ENCODE peak calls at places on chromosomes 3 and 15, in ten cellular contexts. Z is stomach, M is WERI-Rb-1, U is neural progenitor cell, T is esophagus squamous epithelium, A is PC-9, H is IMR-90, S is upper lobe of right lung, N is coronary artery, D is endodermal cell. B is an unnamed sample.

GRCh38 chr3:50671331-50671730 is 3.4 kb upstream of the DOCK3 start:
- DNase-seq in Z (no peak), M (no peak), U (no peak), T (no peak), A (peak), H (peak), S (no peak), N (no peak), D (peak), B (no peak)

GRCh38 chr3:160686955-160687535 is 10.1 kb downstream of the ARL14 start:
- DNase-seq in Z (no peak), M (no peak), U (no peak), T (no peak), A (no peak), H (peak), S (no peak), N (no peak), D (no peak), B (no peak)

GRCh38 chr3:181698263-181698944 is 13.3 kb upstream of the SOX2 start:
- DNase-seq in Z (no peak), M (no peak), U (no peak), T (no peak), A (no peak), H (no peak), S (no peak), N (no peak), D (peak), B (no peak)

GRCh38 chr3:182962162-182962561 is 18.2 kb downstream of the DCUN1D1 start:
- DNase-seq in Z (peak), M (no peak), U (no peak), T (no peak), A (no peak), H (no peak), S (no peak), N (no peak), D (no peak), B (no peak)

GRCh38 chr3:101036676-101037075 is 43.5 kb upstream of the ABI3BP start:
- DNase-seq in Z (no peak), M (no peak), U (no peak), T (no peak), A (peak), H (peak), S (no peak), N (no peak), D (no peak), B (no peak)

GRCh38 chr15:90571063-90571541 is 41.4 kb downstream of the CRTC3 start:
- DNase-seq in Z (no peak), M (no peak), U (no peak), T (no peak), A (no peak), H (no peak), S (no peak), N (no peak), D (no peak), B (no peak)

GRCh38 chr3:190709351-190709773 is 153.1 kb downstream of the GMNC start:
- DNase-seq in Z (no peak), M (no peak), U (no peak), T (no peak), A (peak), H (no peak), S (no peak), N (no peak), D (no peak), B (no peak)

GRCh38 chr3:8503871-8504610 is 2.4 kb downstream of the LMCD1 start:
- DNase-seq in Z (no peak), M (no peak), U (no peak), T (no peak), A (peak), H (no peak), S (no peak), N (no peak), D (no peak), B (no peak)

GRCh38 chr3:89380006-89380405 is 272.6 kb downstream of the EPHA3 start:
- DNase-seq in Z (no peak), M (no peak), U (no peak), T (no peak), A (peak), H (peak), S (no peak), N (no peak), D (no peak), B (no peak)

GRCh38 chr3:43389388-43390254 is 103.3 kb downstream of the SNRK start:
- DNase-seq in Z (peak), M (no peak), U (no peak), T (peak), A (no peak), H (peak), S (no peak), N (no peak), D (no peak), B (no peak)

GRCh38 chr3:47162695-47163022 is 1.3 kb downstream of the SETD2 start:
- DNase-seq in Z (no peak), M (no peak), U (peak), T (no peak), A (no peak), H (peak), S (no peak), N (no peak), D (no peak), B (no peak)

GRCh38 chr15:78907577-78907976 is 34.9 kb downstream of the MORF4L1 start:
- DNase-seq in Z (no peak), M (peak), U (peak), T (no peak), A (no peak), H (no peak), S (no peak), N (no peak), D (peak), B (no peak)

GRCh38 chr3:28103871-28104270 is 137.5 kb upstream of the CMC1 start:
- DNase-seq in Z (no peak), M (no peak), U (no peak), T (no peak), A (no peak), H (no peak), S (no peak), N (no peak), D (no peak), B (no peak)

GRCh38 chr3:15982243-15982642 is 184.5 kb upstream of the ANKRD28 start:
- DNase-seq in Z (no peak), M (no peak), U (no peak), T (no peak), A (no peak), H (no peak), S (no peak), N (no peak), D (no peak), B (no peak)

GRCh38 chr3:197510642-197511018 is 45.1 kb downstream of the BDH1 start:
- DNase-seq in Z (no peak), M (no peak), U (no peak), T (no peak), A (no peak), H (no peak), S (no peak), N (no peak), D (no peak), B (no peak)

GRCh38 chr15:75733761-75734651 is 21.4 kb upstream of the CSPG4 start:
- DNase-seq in Z (no peak), M (no peak), U (no peak), T (no peak), A (no peak), H (no peak), S (peak), N (no peak), D (peak), B (no peak)

GRCh38 chr15:57436961-57437360 is 60.7 kb downstream of the CGNL1 start:
- DNase-seq in Z (no peak), M (no peak), U (no peak), T (no peak), A (no peak), H (no peak), S (no peak), N (no peak), D (no peak), B (no peak)

GRCh38 chr3:101890716-101891115 is 41.4 kb downstream of the NFKBIZ start:
- DNase-seq in Z (no peak), M (no peak), U (no peak), T (no peak), A (no peak), H (peak), S (no peak), N (no peak), D (no peak), B (no peak)

GRCh38 chr3:141402476-141403171 is 34.3 kb downstream of the ZBTB38 start:
- DNase-seq in Z (peak), M (peak), U (peak), T (no peak), A (no peak), H (peak), S (peak), N (peak), D (peak), B (no peak)

GRCh38 chr3:123521179-123521969 is 63.5 kb downstream of the HACD2 start:
- DNase-seq in Z (no peak), M (no peak), U (no peak), T (no peak), A (no peak), H (peak), S (no peak), N (no peak), D (no peak), B (no peak)

GRCh38 chr3:140432176-140432753 is 245.6 kb upstream of the TRIM42 start:
- DNase-seq in Z (no peak), M (peak), U (peak), T (no peak), A (no peak), H (no peak), S (no peak), N (no peak), D (no peak), B (no peak)

GRCh38 chr3:59709702-59710555 is 660.1 kb upstream of the CFAP20DC start:
- DNase-seq in Z (peak), M (no peak), U (no peak), T (peak), A (no peak), H (no peak), S (peak), N (no peak), D (no peak), B (no peak)

GRCh38 chr3:59708202-59708601 is 658.4 kb upstream of the CFAP20DC start:
- DNase-seq in Z (no peak), M (no peak), U (no peak), T (no peak), A (no peak), H (no peak), S (no peak), N (no peak), D (no peak), B (no peak)

GRCh38 chr3:59713971-59714370 is 664.1 kb upstream of the CFAP20DC start:
- DNase-seq in Z (no peak), M (no peak), U (no peak), T (no peak), A (no peak), H (no peak), S (no peak), N (no peak), D (no peak), B (no peak)

GRCh38 chr3:59710556-59710953 is 660.7 kb upstream of the CFAP20DC start:
- DNase-seq in Z (no peak), M (no peak), U (no peak), T (no peak), A (no peak), H (no peak), S (no peak), N (no peak), D (no peak), B (no peak)
- TF ChIP-seq CTCF in Z (no peak), M (no peak), U (no peak), T (no peak), A (no peak), H (no peak), S (no peak), N (no peak), D (no peak), B (no peak)

GRCh38 chr3:171789759-171790505 is 20.4 kb downstream of the PLD1 start:
- DNase-seq in Z (no peak), M (peak), U (peak), T (no peak), A (peak), H (no peak), S (no peak), N (no peak), D (no peak), B (no peak)

GRCh38 chr3:171790898-171791694 is 19.2 kb downstream of the PLD1 start:
- DNase-seq in Z (no peak), M (no peak), U (no peak), T (no peak), A (no peak), H (peak), S (no peak), N (no peak), D (no peak), B (no peak)

GRCh38 chr3:171786997-171787396 is 23.3 kb downstream of the PLD1 start:
- DNase-seq in Z (no peak), M (no peak), U (no peak), T (no peak), A (no peak), H (no peak), S (no peak), N (no peak), D (no peak), B (no peak)

GRCh38 chr3:171790574-171790897 is 19.7 kb downstream of the PLD1 start:
- DNase-seq in Z (no peak), M (no peak), U (no peak), T (no peak), A (no peak), H (no peak), S (no peak), N (no peak), D (no peak), B (no peak)

GRCh38 chr3:171788546-171789351 is 21.5 kb downstream of the PLD1 start:
- DNase-seq in Z (no peak), M (no peak), U (no peak), T (no peak), A (no peak), H (peak), S (no peak), N (no peak), D (no peak), B (no peak)
- TF ChIP-seq CTCF in Z (no peak), M (no peak), U (no peak), T (no peak), A (no peak), H (no peak), S (no peak), N (no peak), D (peak), B (no peak)

GRCh38 chr15:58517252-58517681 is 85.5 kb downstream of the LIPC start:
- DNase-seq in Z (no peak), M (no peak), U (no peak), T (no peak), A (no peak), H (no peak), S (no peak), N (no peak), D (no peak), B (no peak)
- TF ChIP-seq CTCF in Z (no peak), M (peak), U (peak), T (no peak), A (no peak), H (no peak), S (no peak), N (no peak), D (peak), B (no peak)

GRCh38 chr3:151499198-151499597 is 38.3 kb upstream of the IGSF10 start:
- DNase-seq in Z (no peak), M (no peak), U (no peak), T (no peak), A (peak), H (no peak), S (no peak), N (no peak), D (no peak), B (no peak)

GRCh38 chr3:151501905-151502615 is 41.2 kb upstream of the IGSF10 start:
- DNase-seq in Z (no peak), M (no peak), U (no peak), T (no peak), A (no peak), H (no peak), S (no peak), N (no peak), D (no peak), B (no peak)

GRCh38 chr3:151503074-151503473 is 42.2 kb upstream of the IGSF10 start:
- DNase-seq in Z (no peak), M (no peak), U (no peak), T (no peak), A (no peak), H (no peak), S (no peak), N (no peak), D (no peak), B (no peak)

GRCh38 chr3:151504606-151505005 is 43.7 kb upstream of the IGSF10 start:
- DNase-seq in Z (no peak), M (no peak), U (no peak), T (no peak), A (no peak), H (no peak), S (no peak), N (no peak), D (no peak), B (no peak)

DNA sequence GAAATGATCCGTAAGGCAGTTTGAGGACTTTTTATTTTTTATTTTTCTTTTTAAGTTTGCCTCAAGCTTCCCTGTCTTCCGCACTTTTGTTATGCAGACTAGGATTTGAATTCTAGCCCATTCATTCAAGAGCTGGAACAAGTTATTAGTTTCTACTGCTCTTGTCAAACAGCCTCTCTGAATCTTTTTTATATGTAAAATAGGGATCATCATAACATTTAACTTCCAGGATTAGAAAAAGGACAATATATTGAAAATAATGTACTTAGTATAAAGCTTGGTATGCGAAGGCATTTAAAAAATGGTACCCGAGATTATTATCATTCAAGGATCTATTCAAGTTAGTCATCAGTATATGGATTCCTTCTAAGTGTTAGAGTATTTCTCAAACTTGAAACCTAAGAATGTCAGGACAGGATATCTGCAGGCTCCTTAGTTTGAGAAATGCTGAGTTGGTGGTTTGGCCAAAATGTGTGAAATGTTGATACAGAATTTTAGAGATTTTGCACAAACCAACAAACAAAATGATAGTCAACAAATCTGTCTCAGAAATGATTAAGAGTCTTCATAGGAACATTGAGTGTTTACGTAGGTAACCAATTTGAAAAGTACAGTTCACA is 40.4 kb upstream of the IGSF10 start:
- DNase-seq in Z (no peak), M (no peak), U (no peak), T (no peak), A (no peak), H (peak), S (no peak), N (no peak), D (no peak), B (no peak)
- TF ChIP-seq CTCF in Z (no peak), M (no peak), U (no peak), T (no peak), A (no peak), H (no peak), S (no peak), N (no peak), D (no peak), B (no peak)

GRCh38 chr3:184748219-184749135 is 36.6 kb upstream of the MAGEF1 start:
- DNase-seq in Z (peak), M (peak), U (peak), T (no peak), A (peak), H (peak), S (no peak), N (no peak), D (peak), B (no peak)
- TF ChIP-seq CTCF in Z (no peak), M (peak), U (peak), T (no peak), A (peak), H (peak), S (no peak), N (no peak), D (peak), B (peak)

GRCh38 chr15:47711654-47712053 is 5.7 kb upstream of the SEMA6D start:
- DNase-seq in Z (no peak), M (no peak), U (peak), T (no peak), A (no peak), H (no peak), S (no peak), N (no peak), D (no peak), B (no peak)
- TF ChIP-seq CTCF in Z (no peak), M (peak), U (peak), T (no peak), A (peak), H (peak), S (peak), N (no peak), D (peak), B (peak)

GRCh38 chr3:149752051-149752787 is at the start of gene COMMD2:
- DNase-seq in Z (peak), M (peak), U (peak), T (peak), A (peak), H (peak), S (peak), N (peak), D (peak), B (peak)
- TF ChIP-seq CTCF in Z (no peak), M (peak), U (peak), T (peak), A (peak), H (peak), S (peak), N (no peak), D (peak), B (peak)

DNA sequence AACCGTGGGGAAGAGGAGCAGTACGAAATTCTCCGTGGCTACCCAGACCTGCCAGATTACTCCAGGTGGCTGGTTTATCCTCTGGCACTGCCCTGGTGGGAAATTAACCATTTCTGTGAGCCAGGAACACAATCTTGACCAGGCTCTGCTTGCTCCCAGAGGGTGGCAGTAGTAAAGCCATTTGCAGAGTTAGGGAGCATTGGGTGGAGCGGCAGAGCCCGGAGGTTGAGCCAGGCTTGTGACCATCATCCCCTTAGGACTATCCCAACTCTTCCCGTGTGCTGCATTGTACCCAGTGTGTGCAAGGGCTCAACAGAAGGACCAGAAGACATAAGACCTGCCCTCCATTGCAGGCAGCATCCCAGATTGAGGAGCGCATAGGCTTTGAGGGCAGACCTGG is 5.3 kb downstream of the KNG1 start:
- DNase-seq in Z (no peak), M (peak), U (peak), T (no peak), A (no peak), H (no peak), S (no peak), N (no peak), D (peak), B (no peak)
- TF ChIP-seq CTCF in Z (no peak), M (peak), U (no peak), T (no peak), A (no peak), H (no peak), S (no peak), N (no peak), D (peak), B (no peak)

B was measured in type B pancreatic cell.